ENCODE peak calls at places on chromosomes 12 and 14, in eight cellular contexts. V, L, H, F, J, C, K and N are unnamed samples.

GRCh38 chr12:68975811-68976210 is 42.8 kb upstream of the CPM start:
- DNase-seq in H (no peak), J (no peak), K (no peak), F (no peak), V (no peak), L (no peak), C (no peak), N (no peak)

GRCh38 chr12:111757361-111758119 is 9.2 kb upstream of the ALDH2 start:
- DNase-seq in C (peak), H (peak), K (no peak), F (peak), J (peak), L (no peak), V (peak), N (peak)

GRCh38 chr14:68191567-68192321 is 372.2 kb downstream of the RAD51B start:
- DNase-seq in K (no peak), H (no peak), V (peak), F (peak), L (peak), J (no peak), C (no peak), N (peak)

GRCh38 chr14:52272375-52272774 is 4.9 kb downstream of the PTGDR start:
- DNase-seq in K (no peak), L (no peak), C (peak), F (peak), V (peak), H (no peak), J (peak), N (peak)

GRCh38 chr12:82517027-82517426 is 158.7 kb downstream of the METTL25 start:
- DNase-seq in C (no peak), F (peak), J (peak), K (no peak), V (peak), L (no peak), H (no peak), N (no peak)

GRCh38 chr14:68789002-68789797 is 3.7 kb downstream of the ZFP36L1 start:
- DNase-seq in J (peak), H (peak), F (peak), V (peak), L (peak), K (peak), C (peak), N (peak)

GRCh38 chr12:44021471-44021971 is 185.6 kb downstream of the TMEM117 start:
- DNase-seq in F (no peak), H (no peak), C (no peak), J (no peak), K (no peak), L (no peak), V (peak), N (no peak)

GRCh38 chr12:57229041-57229633 is 374 bp upstream of the SHMT2 start:
- DNase-seq in C (no peak), K (no peak), V (no peak), L (no peak), F (no peak), J (peak), H (no peak), N (no peak)

GRCh38 chr12:111846016-111846415 is 4.0 kb downstream of the MAPKAPK5 start:
- DNase-seq in J (no peak), V (no peak), L (no peak), F (no peak), K (no peak), H (no peak), C (no peak), N (peak)

GRCh38 chr12:38155526-38156496 is 160.8 kb upstream of the ALG10B start:
- DNase-seq in F (no peak), V (no peak), J (no peak), C (no peak), L (no peak), K (no peak), H (no peak), N (no peak)

GRCh38 chr14:39998854-39999253 is 566.6 kb upstream of the FBXO33 start:
- DNase-seq in K (no peak), L (no peak), H (no peak), V (no peak), C (no peak), J (no peak), F (no peak), N (no peak)

GRCh38 chr12:114409796-114410520 is 4.0 kb upstream of the TBX5 start:
- DNase-seq in F (peak), C (no peak), H (no peak), L (no peak), J (peak), V (no peak), K (no peak), N (no peak)

GRCh38 chr12:108337235-108338223 is 1.6 kb downstream of the CMKLR1 start:
- DNase-seq in L (peak), K (no peak), C (peak), V (peak), H (no peak), J (peak), F (peak), N (peak)

GRCh38 chr14:32939254-32940065 is 781 bp downstream of the NPAS3 start:
- DNase-seq in H (peak), F (peak), V (peak), J (peak), L (peak), C (peak), K (no peak), N (peak)

GRCh38 chr14:35687335-35687939 is 121.7 kb downstream of the RALGAPA1 start:
- DNase-seq in H (no peak), J (peak), K (no peak), L (peak), F (peak), V (peak), C (peak), N (peak)

GRCh38 chr12:114812858-114813761 is 129.1 kb upstream of the TBX3 start:
- DNase-seq in K (no peak), H (no peak), F (peak), V (peak), J (no peak), C (peak), L (no peak), N (peak)

GRCh38 chr12:92342574-92342973 is 196.9 kb upstream of the BTG1 start:
- DNase-seq in C (no peak), K (no peak), H (no peak), J (no peak), L (no peak), V (no peak), F (no peak), N (no peak)

GRCh38 chr14:64763801-64764511 is 59.7 kb downstream of the PLEKHG3 start:
- DNase-seq in V (peak), F (peak), K (no peak), L (peak), H (no peak), C (no peak), J (peak), N (peak)

GRCh38 chr12:6563448-6564050 is 4.5 kb downstream of the NOP2 start:
- DNase-seq in J (peak), K (peak), L (peak), F (peak), H (no peak), V (peak), C (peak), N (peak)

GRCh38 chr14:38481939-38482678 is 226.2 kb upstream of the CLEC14A start:
- DNase-seq in F (peak), V (peak), H (no peak), L (peak), C (peak), K (no peak), J (peak), N (peak)

GRCh38 chr12:94225924-94226630 is 77.7 kb downstream of the PLXNC1 start:
- DNase-seq in J (no peak), C (no peak), K (no peak), V (no peak), H (no peak), F (no peak), L (peak), N (no peak)

GRCh38 chr12:66156654-66157053 is 13.1 kb downstream of the TMBIM4 start:
- DNase-seq in L (no peak), V (peak), H (no peak), K (no peak), C (no peak), F (peak), J (peak), N (peak)